ENCODE peak calls at places on chromosomes 3 and 15, in ten cellular contexts. One of them, this sample, is unnamed.

GRCh38 chr3:59192473-59192872 is 142.6 kb upstream of the CFAP20DC start:
- DNase-seq in endothelial cell: no peak
- DNase-seq in colonic mucosa: no peak
- DNase-seq in RWPE1: peak; percentile 63
- DNase-seq in OCI-LY7: no peak
- DNase-seq in stomach: no peak
- DNase-seq in cardiac muscle cell: no peak
- DNase-seq in heart right ventricle: no peak
- DNase-seq in astrocyte of the cerebellum: peak; percentile 6
- DNase-seq in spleen: no peak
- DNase-seq in this sample: no peak

GRCh38 chr15:85840079-85840801 is 45.5 kb upstream of the KLHL25 start:
- DNase-seq in endothelial cell: peak; percentile 93
- DNase-seq in astrocyte of the cerebellum: peak; percentile 3
- DNase-seq in cardiac muscle cell: peak; percentile 91
- DNase-seq in colonic mucosa: peak; percentile 97
- DNase-seq in spleen: peak; percentile 96
- DNase-seq in stomach: peak; percentile 95
- DNase-seq in RWPE1: peak; percentile 83
- DNase-seq in OCI-LY7: peak; percentile 82
- DNase-seq in heart right ventricle: peak; percentile 77
- DNase-seq in this sample: peak; percentile 90

GRCh38 chr3:69428657-69429255 is 42.9 kb upstream of the FRMD4B start:
- DNase-seq in cardiac muscle cell: no peak
- DNase-seq in stomach: no peak
- DNase-seq in heart right ventricle: no peak
- DNase-seq in endothelial cell: no peak
- DNase-seq in astrocyte of the cerebellum: no peak
- DNase-seq in colonic mucosa: no peak
- DNase-seq in OCI-LY7: no peak
- DNase-seq in spleen: no peak
- DNase-seq in RWPE1: no peak
- DNase-seq in this sample: no peak

GRCh38 chr3:13140596-13140995 is 67.4 kb upstream of the IQSEC1 start:
- DNase-seq in endothelial cell: no peak
- DNase-seq in cardiac muscle cell: no peak
- DNase-seq in OCI-LY7: no peak
- DNase-seq in RWPE1: no peak
- DNase-seq in spleen: peak; percentile 49
- DNase-seq in heart right ventricle: no peak
- DNase-seq in astrocyte of the cerebellum: no peak
- DNase-seq in colonic mucosa: no peak
- DNase-seq in stomach: no peak
- DNase-seq in this sample: no peak

GRCh38 chr15:62909257-62909656 is 133.3 kb upstream of the TPM1 start:
- DNase-seq in stomach: no peak
- DNase-seq in cardiac muscle cell: no peak
- DNase-seq in heart right ventricle: no peak
- DNase-seq in colonic mucosa: no peak
- DNase-seq in endothelial cell: no peak
- DNase-seq in spleen: no peak
- DNase-seq in astrocyte of the cerebellum: no peak
- DNase-seq in RWPE1: no peak
- DNase-seq in OCI-LY7: no peak
- DNase-seq in this sample: no peak

GRCh38 chr3:155196131-155197075 is 97.1 kb downstream of the STRIT1 start:
- DNase-seq in cardiac muscle cell: no peak
- DNase-seq in heart right ventricle: no peak
- DNase-seq in astrocyte of the cerebellum: no peak
- DNase-seq in RWPE1: no peak
- DNase-seq in spleen: no peak
- DNase-seq in OCI-LY7: no peak
- DNase-seq in colonic mucosa: no peak
- DNase-seq in endothelial cell: no peak
- DNase-seq in stomach: no peak
- DNase-seq in this sample: no peak

GRCh38 chr15:48722764-48723661 is 77.5 kb upstream of the FBN1 start:
- DNase-seq in heart right ventricle: no peak
- DNase-seq in RWPE1: peak; percentile 85
- DNase-seq in colonic mucosa: no peak
- DNase-seq in endothelial cell: no peak
- DNase-seq in stomach: no peak
- DNase-seq in astrocyte of the cerebellum: peak; percentile 8
- DNase-seq in OCI-LY7: no peak
- DNase-seq in spleen: no peak
- DNase-seq in cardiac muscle cell: no peak
- DNase-seq in this sample: no peak

GRCh38 chr3:127489357-127489756 is 101.2 kb downstream of the TPRA1 start:
- DNase-seq in heart right ventricle: no peak
- DNase-seq in spleen: no peak
- DNase-seq in stomach: no peak
- DNase-seq in RWPE1: no peak
- DNase-seq in cardiac muscle cell: no peak
- DNase-seq in OCI-LY7: no peak
- DNase-seq in endothelial cell: no peak
- DNase-seq in colonic mucosa: no peak
- DNase-seq in astrocyte of the cerebellum: no peak
- DNase-seq in this sample: no peak

GRCh38 chr3:46724360-46724890 is 6.8 kb upstream of the PRSS50 start:
- DNase-seq in OCI-LY7: no peak
- DNase-seq in spleen: no peak
- DNase-seq in colonic mucosa: no peak
- DNase-seq in stomach: no peak
- DNase-seq in RWPE1: no peak
- DNase-seq in heart right ventricle: no peak
- DNase-seq in cardiac muscle cell: no peak
- DNase-seq in astrocyte of the cerebellum: no peak
- DNase-seq in endothelial cell: no peak
- DNase-seq in this sample: no peak

GRCh38 chr15:81492303-81492702 is 118.3 kb upstream of the TMC3 start:
- DNase-seq in spleen: no peak
- DNase-seq in astrocyte of the cerebellum: peak; percentile 69
- DNase-seq in OCI-LY7: no peak
- DNase-seq in heart right ventricle: peak; percentile 16
- DNase-seq in stomach: no peak
- DNase-seq in colonic mucosa: no peak
- DNase-seq in cardiac muscle cell: no peak
- DNase-seq in endothelial cell: no peak
- DNase-seq in RWPE1: no peak
- DNase-seq in this sample: no peak

DNA sequence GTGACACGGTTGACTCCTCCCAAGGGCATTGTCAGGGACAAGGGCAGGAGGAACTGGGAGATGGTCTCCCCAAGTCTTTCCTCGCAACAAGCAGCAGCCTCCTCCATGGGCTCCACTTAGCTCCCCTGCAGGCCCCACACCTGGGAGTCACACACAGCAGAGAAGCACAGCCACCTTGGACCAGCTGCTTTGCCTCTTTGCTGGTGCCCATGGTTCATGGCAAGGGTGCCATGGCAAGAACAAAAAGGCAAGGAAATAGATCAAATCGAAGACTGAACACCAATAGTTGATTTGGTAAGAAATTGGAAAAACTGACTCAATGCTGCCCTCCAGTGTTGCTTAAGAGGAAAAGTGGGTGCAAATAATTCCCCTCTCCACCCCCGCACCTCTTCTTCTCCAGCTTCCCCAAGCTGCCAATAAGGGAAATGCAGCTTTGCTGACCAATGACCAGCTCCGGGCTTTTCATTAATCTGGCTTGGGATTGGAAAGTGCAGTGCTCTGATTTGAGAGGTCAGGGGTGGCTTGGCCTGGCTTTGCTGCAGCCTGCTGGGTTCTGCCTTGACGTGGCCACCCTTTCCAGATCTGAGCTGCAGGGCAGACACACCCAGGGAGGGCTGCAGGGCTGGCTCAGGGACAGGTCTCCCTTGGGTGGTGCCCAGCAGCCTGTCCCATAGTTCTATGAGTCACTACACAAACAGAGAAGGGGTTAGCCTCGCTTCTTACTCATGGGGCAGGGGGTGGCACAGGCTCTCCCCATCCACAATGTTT is 162.0 kb downstream of the KLF13 start:
- DNase-seq in RWPE1: peak; percentile 93
- DNase-seq in colonic mucosa: peak; percentile 81
- DNase-seq in cardiac muscle cell: peak; percentile 79
- DNase-seq in astrocyte of the cerebellum: peak; percentile 81
- DNase-seq in spleen: peak; percentile 82
- DNase-seq in stomach: peak; percentile 82
- DNase-seq in heart right ventricle: peak; percentile 68
- DNase-seq in OCI-LY7: peak; percentile 83
- DNase-seq in endothelial cell: peak; percentile 48
- DNase-seq in this sample: peak; percentile 39
- TF ChIP-seq CTCF in RWPE1: peak; percentile 93
- TF ChIP-seq CTCF in colonic mucosa: peak; percentile 79
- TF ChIP-seq CTCF in cardiac muscle cell: peak; percentile 87
- TF ChIP-seq CTCF in astrocyte of the cerebellum: peak; percentile 90
- TF ChIP-seq CTCF in spleen: peak; percentile 99
- TF ChIP-seq CTCF in stomach: peak; percentile 85
- TF ChIP-seq CTCF in heart right ventricle: peak; percentile 87
- TF ChIP-seq CTCF in OCI-LY7: peak; percentile 96
- TF ChIP-seq CTCF in endothelial cell: peak; percentile 85
- TF ChIP-seq CTCF in this sample: peak; percentile 79

GRCh38 chr3:10489746-10490483 is 15.5 kb downstream of the ATP2B2 start:
- DNase-seq in stomach: no peak
- DNase-seq in cardiac muscle cell: no peak
- DNase-seq in spleen: no peak
- DNase-seq in heart right ventricle: no peak
- DNase-seq in RWPE1: no peak
- DNase-seq in colonic mucosa: no peak
- DNase-seq in endothelial cell: no peak
- DNase-seq in astrocyte of the cerebellum: no peak
- DNase-seq in OCI-LY7: no peak
- DNase-seq in this sample: no peak
- TF ChIP-seq CTCF in stomach: no peak
- TF ChIP-seq CTCF in cardiac muscle cell: no peak
- TF ChIP-seq CTCF in spleen: no peak
- TF ChIP-seq CTCF in heart right ventricle: no peak
- TF ChIP-seq CTCF in RWPE1: no peak
- TF ChIP-seq CTCF in colonic mucosa: no peak
- TF ChIP-seq CTCF in endothelial cell: no peak
- TF ChIP-seq CTCF in astrocyte of the cerebellum: no peak
- TF ChIP-seq CTCF in OCI-LY7: no peak
- TF ChIP-seq CTCF in this sample: no peak

GRCh38 chr3:186653079-186653710 is 12.6 kb upstream of the HRG start:
- DNase-seq in OCI-LY7: peak; percentile 90
- DNase-seq in astrocyte of the cerebellum: no peak
- DNase-seq in stomach: no peak
- DNase-seq in colonic mucosa: no peak
- DNase-seq in heart right ventricle: no peak
- DNase-seq in RWPE1: no peak
- DNase-seq in cardiac muscle cell: no peak
- DNase-seq in endothelial cell: no peak
- DNase-seq in spleen: peak; percentile 80
- DNase-seq in this sample: no peak

GRCh38 chr3:186651678-186652215 is 11.5 kb downstream of the FETUB start:
- DNase-seq in OCI-LY7: no peak
- DNase-seq in cardiac muscle cell: no peak
- DNase-seq in colonic mucosa: no peak
- DNase-seq in heart right ventricle: no peak
- DNase-seq in endothelial cell: no peak
- DNase-seq in stomach: no peak
- DNase-seq in RWPE1: no peak
- DNase-seq in spleen: no peak
- DNase-seq in astrocyte of the cerebellum: no peak
- DNase-seq in this sample: no peak

GRCh38 chr3:186648851-186649250 is 8.7 kb downstream of the FETUB start:
- DNase-seq in RWPE1: no peak
- DNase-seq in spleen: no peak
- DNase-seq in heart right ventricle: no peak
- DNase-seq in astrocyte of the cerebellum: no peak
- DNase-seq in colonic mucosa: no peak
- DNase-seq in OCI-LY7: no peak
- DNase-seq in cardiac muscle cell: no peak
- DNase-seq in endothelial cell: no peak
- DNase-seq in stomach: no peak
- DNase-seq in this sample: no peak

GRCh38 chr3:186653984-186654383 is 11.8 kb upstream of the HRG start:
- DNase-seq in cardiac muscle cell: peak; percentile 4
- DNase-seq in RWPE1: no peak
- DNase-seq in colonic mucosa: no peak
- DNase-seq in heart right ventricle: no peak
- DNase-seq in spleen: no peak
- DNase-seq in stomach: no peak
- DNase-seq in OCI-LY7: peak; percentile 14
- DNase-seq in astrocyte of the cerebellum: no peak
- DNase-seq in endothelial cell: no peak
- DNase-seq in this sample: no peak
- TF ChIP-seq CTCF in cardiac muscle cell: peak; percentile 18
- TF ChIP-seq CTCF in RWPE1: no peak
- TF ChIP-seq CTCF in colonic mucosa: no peak
- TF ChIP-seq CTCF in heart right ventricle: no peak
- TF ChIP-seq CTCF in spleen: no peak
- TF ChIP-seq CTCF in stomach: no peak
- TF ChIP-seq CTCF in OCI-LY7: peak; percentile 36
- TF ChIP-seq CTCF in astrocyte of the cerebellum: peak; percentile 15
- TF ChIP-seq CTCF in endothelial cell: no peak
- TF ChIP-seq CTCF in this sample: no peak

GRCh38 chr3:11034297-11035000 is 41.9 kb downstream of the SLC6A1 start:
- DNase-seq in RWPE1: peak; percentile 6
- DNase-seq in stomach: no peak
- DNase-seq in cardiac muscle cell: no peak
- DNase-seq in spleen: no peak
- DNase-seq in colonic mucosa: no peak
- DNase-seq in heart right ventricle: no peak
- DNase-seq in endothelial cell: no peak
- DNase-seq in OCI-LY7: no peak
- DNase-seq in astrocyte of the cerebellum: no peak
- DNase-seq in this sample: no peak

GRCh38 chr3:11037966-11038365 is 45.4 kb downstream of the SLC6A1 start:
- DNase-seq in OCI-LY7: no peak
- DNase-seq in endothelial cell: no peak
- DNase-seq in RWPE1: no peak
- DNase-seq in cardiac muscle cell: no peak
- DNase-seq in colonic mucosa: no peak
- DNase-seq in spleen: no peak
- DNase-seq in astrocyte of the cerebellum: no peak
- DNase-seq in heart right ventricle: no peak
- DNase-seq in stomach: no peak
- DNase-seq in this sample: no peak

GRCh38 chr3:11035757-11036505 is 43.4 kb downstream of the SLC6A1 start:
- DNase-seq in cardiac muscle cell: no peak
- DNase-seq in astrocyte of the cerebellum: no peak
- DNase-seq in colonic mucosa: no peak
- DNase-seq in spleen: peak; percentile 81
- DNase-seq in OCI-LY7: no peak
- DNase-seq in endothelial cell: no peak
- DNase-seq in stomach: no peak
- DNase-seq in RWPE1: no peak
- DNase-seq in heart right ventricle: no peak
- DNase-seq in this sample: no peak

DNA sequence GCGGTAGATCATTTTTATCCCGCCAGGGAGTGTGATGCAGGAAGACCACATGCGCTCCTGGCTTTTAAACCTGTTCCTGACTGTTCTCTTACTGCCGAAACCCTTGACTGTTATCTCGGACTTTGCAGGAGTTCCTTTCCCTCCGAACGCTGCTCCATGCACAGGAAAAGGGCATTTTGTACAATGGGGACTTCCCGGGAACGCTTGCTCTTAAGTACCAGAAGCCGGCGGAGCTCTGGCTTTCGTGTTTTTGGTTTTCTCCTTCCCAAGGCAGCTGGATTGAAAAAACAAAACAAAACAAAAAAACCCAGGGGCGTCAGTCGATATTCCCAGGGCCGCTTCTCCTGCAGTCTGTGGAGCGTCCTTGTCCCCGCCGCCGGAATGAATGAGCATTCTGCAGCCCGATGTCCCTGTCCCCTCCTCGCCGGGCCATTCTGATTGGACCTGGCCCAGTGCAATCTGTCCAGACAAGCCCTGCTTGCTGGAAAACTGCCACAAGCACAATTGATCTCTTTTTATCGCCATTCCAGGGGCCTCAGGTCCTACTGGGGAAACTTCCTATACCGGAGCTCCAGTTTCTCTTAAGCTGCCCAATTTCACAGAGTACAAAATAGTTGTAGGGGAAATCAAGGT is 44.8 kb downstream of the SLC6A1 start:
- DNase-seq in RWPE1: no peak
- DNase-seq in cardiac muscle cell: no peak
- DNase-seq in heart right ventricle: no peak
- DNase-seq in stomach: no peak
- DNase-seq in spleen: no peak
- DNase-seq in OCI-LY7: no peak
- DNase-seq in colonic mucosa: no peak
- DNase-seq in endothelial cell: peak; percentile 51
- DNase-seq in astrocyte of the cerebellum: no peak
- DNase-seq in this sample: no peak
- TF ChIP-seq CTCF in RWPE1: no peak
- TF ChIP-seq CTCF in cardiac muscle cell: no peak
- TF ChIP-seq CTCF in heart right ventricle: no peak
- TF ChIP-seq CTCF in stomach: no peak
- TF ChIP-seq CTCF in spleen: no peak
- TF ChIP-seq CTCF in OCI-LY7: no peak
- TF ChIP-seq CTCF in colonic mucosa: no peak
- TF ChIP-seq CTCF in endothelial cell: no peak
- TF ChIP-seq CTCF in astrocyte of the cerebellum: no peak
- TF ChIP-seq CTCF in this sample: no peak

This sample was measured in mesothelial cell of epicardium.